ENCODE peak calls at places on chromosome 6, in seven cellular contexts. One of them, this sample, is unnamed.

GRCh38 chr6:57252975-57253374 is 30.9 kb upstream of the RAB23 start:
- DNase-seq in mesendoderm: no peak
- DNase-seq in neuronal stem cell: no peak
- DNase-seq in IMR-90: peak; percentile 77
- DNase-seq in mesenchymal stem cell: peak; percentile 57
- DNase-seq in trophoblast cell: no peak
- DNase-seq in H1: no peak
- DNase-seq in this sample: no peak

GRCh38 chr6:109343518-109343917 is 38.7 kb downstream of the CD164 start:
- DNase-seq in neuronal stem cell: no peak
- DNase-seq in mesendoderm: no peak
- DNase-seq in IMR-90: no peak
- DNase-seq in trophoblast cell: no peak
- DNase-seq in H1: no peak
- DNase-seq in mesenchymal stem cell: no peak
- DNase-seq in this sample: no peak

GRCh38 chr6:41286544-41287346 is at the start of gene TREM1:
- DNase-seq in mesenchymal stem cell: peak; percentile 97
- DNase-seq in H1: peak; percentile 39
- DNase-seq in IMR-90: peak; percentile 51
- DNase-seq in mesendoderm: peak; percentile 63
- DNase-seq in trophoblast cell: peak; percentile 63
- DNase-seq in neuronal stem cell: no peak
- DNase-seq in this sample: no peak

GRCh38 chr6:111210074-111210729 is 122.9 kb downstream of the SLC16A10 start:
- DNase-seq in IMR-90: peak; percentile 57
- DNase-seq in mesendoderm: peak; percentile 75
- DNase-seq in trophoblast cell: peak; percentile 84
- DNase-seq in H1: peak; percentile 49
- DNase-seq in mesenchymal stem cell: peak; percentile 66
- DNase-seq in neuronal stem cell: peak; percentile 47
- DNase-seq in this sample: peak; percentile 34

GRCh38 chr6:149482542-149483261 is 2.1 kb downstream of the ZC3H12D start:
- DNase-seq in trophoblast cell: no peak
- DNase-seq in mesendoderm: no peak
- DNase-seq in H1: no peak
- DNase-seq in IMR-90: no peak
- DNase-seq in mesenchymal stem cell: no peak
- DNase-seq in neuronal stem cell: no peak
- DNase-seq in this sample: no peak

GRCh38 chr6:30150151-30150550 is 10.9 kb downstream of the TRIM10 start:
- DNase-seq in mesendoderm: no peak
- DNase-seq in H1: no peak
- DNase-seq in mesenchymal stem cell: no peak
- DNase-seq in trophoblast cell: peak; percentile 37
- DNase-seq in IMR-90: no peak
- DNase-seq in neuronal stem cell: no peak
- DNase-seq in this sample: no peak

GRCh38 chr6:29942275-29943052 is at the start of gene HLA-A:
- DNase-seq in IMR-90: peak; percentile 95
- DNase-seq in mesendoderm: peak; percentile 94
- DNase-seq in H1: peak; percentile 89
- DNase-seq in neuronal stem cell: peak; percentile 88
- DNase-seq in mesenchymal stem cell: peak; percentile 99
- DNase-seq in trophoblast cell: peak; percentile 57
- DNase-seq in this sample: peak; percentile 93

GRCh38 chr6:149335924-149336323 is 18.4 kb downstream of the TAB2 start:
- DNase-seq in mesendoderm: no peak
- DNase-seq in H1: no peak
- DNase-seq in mesenchymal stem cell: peak; percentile 74
- DNase-seq in IMR-90: peak; percentile 69
- DNase-seq in neuronal stem cell: no peak
- DNase-seq in trophoblast cell: peak; percentile 41
- DNase-seq in this sample: no peak

GRCh38 chr6:33957391-33958207 is 153.8 kb upstream of the MLN start:
- DNase-seq in H1: no peak
- DNase-seq in trophoblast cell: no peak
- DNase-seq in mesendoderm: no peak
- DNase-seq in IMR-90: no peak
- DNase-seq in neuronal stem cell: no peak
- DNase-seq in mesenchymal stem cell: no peak
- DNase-seq in this sample: no peak

GRCh38 chr6:163354779-163355431 is 59.6 kb upstream of the QKI start:
- DNase-seq in H1: no peak
- DNase-seq in IMR-90: peak; percentile 28
- DNase-seq in mesendoderm: no peak
- DNase-seq in mesenchymal stem cell: no peak
- DNase-seq in neuronal stem cell: no peak
- DNase-seq in trophoblast cell: peak; percentile 40
- DNase-seq in this sample: no peak

DNA sequence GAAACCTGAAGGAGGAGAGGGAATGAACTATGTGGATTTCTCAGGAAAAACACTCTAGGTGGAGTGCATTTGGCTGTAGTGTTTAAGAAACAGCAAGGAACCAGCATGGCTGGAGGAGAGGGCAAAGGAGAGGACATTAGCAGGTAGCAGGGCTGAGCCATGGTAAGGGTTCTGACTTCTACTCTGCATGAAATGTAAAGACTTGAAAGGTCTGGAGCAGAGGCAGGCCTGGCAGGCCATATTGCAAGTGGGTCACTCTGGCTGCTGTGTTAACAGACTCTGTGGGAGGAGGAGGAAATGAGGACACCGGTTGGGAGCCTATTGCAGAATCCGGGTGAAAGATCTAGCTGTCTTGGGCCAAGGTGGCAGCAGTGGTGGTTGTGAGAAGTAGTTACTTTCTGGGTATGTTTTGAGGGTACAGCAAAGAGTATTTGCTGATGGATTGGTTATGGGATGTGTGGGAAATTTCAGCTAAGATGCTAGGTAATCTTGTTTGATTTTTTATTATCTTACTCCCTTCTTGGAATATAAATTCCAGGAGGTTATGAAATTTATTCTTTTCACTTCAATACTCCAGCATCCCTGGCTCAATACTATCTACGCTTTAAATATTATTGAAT is 115.9 kb upstream of the BCLAF1 start:
- DNase-seq in trophoblast cell: no peak
- DNase-seq in neuronal stem cell: no peak
- DNase-seq in mesenchymal stem cell: no peak
- DNase-seq in IMR-90: no peak
- DNase-seq in mesendoderm: no peak
- DNase-seq in H1: no peak
- DNase-seq in this sample: no peak
- H3K18ac ChIP-seq in trophoblast cell: no peak overlapping the region
- H3K18ac ChIP-seq in neuronal stem cell: peak overlapping the region; percentile 34
- H3K18ac ChIP-seq in mesenchymal stem cell: no peak overlapping the region
- H3K18ac ChIP-seq in IMR-90: no peak overlapping the region
- H3K18ac ChIP-seq in mesendoderm: no peak overlapping the region
- H3K18ac ChIP-seq in H1: peak overlapping the region; percentile 20
- H3K18ac ChIP-seq in this sample: no peak overlapping the region

DNA sequence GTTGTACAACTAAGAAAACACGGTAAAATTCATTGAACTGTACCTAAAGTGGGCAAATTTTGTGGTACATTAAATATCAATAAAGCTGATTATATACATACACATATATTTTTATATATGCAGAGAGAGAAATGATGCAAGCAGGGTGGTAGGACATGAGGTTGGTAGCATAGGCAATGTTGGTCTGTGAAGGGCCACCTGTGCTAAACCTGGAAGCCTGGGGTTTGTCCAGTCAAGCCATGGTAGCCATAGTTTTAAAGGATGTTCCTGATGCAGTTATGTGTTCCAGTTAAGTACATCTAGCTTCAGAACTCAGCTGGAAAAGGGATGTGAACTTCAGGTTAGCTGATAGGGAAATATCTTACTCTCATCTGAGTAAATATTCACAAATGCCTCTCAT is 60.1 kb downstream of the TRIM38 start:
- DNase-seq in H1: no peak
- DNase-seq in IMR-90: no peak
- DNase-seq in mesenchymal stem cell: no peak
- DNase-seq in mesendoderm: no peak
- DNase-seq in neuronal stem cell: no peak
- DNase-seq in trophoblast cell: no peak
- DNase-seq in this sample: no peak
- H3K27ac ChIP-seq in H1: peak overlapping the region; percentile 28
- H3K27ac ChIP-seq in IMR-90: no peak overlapping the region
- H3K27ac ChIP-seq in mesenchymal stem cell: no peak overlapping the region
- H3K27ac ChIP-seq in mesendoderm: no peak overlapping the region
- H3K27ac ChIP-seq in neuronal stem cell: peak overlapping the region; percentile 1
- H3K27ac ChIP-seq in trophoblast cell: no peak overlapping the region
- H3K27ac ChIP-seq in this sample: no peak overlapping the region

GRCh38 chr6:17457956-17458355 is 64.6 kb downstream of the CAP2 start:
- DNase-seq in IMR-90: no peak
- DNase-seq in neuronal stem cell: no peak
- DNase-seq in H1: no peak
- DNase-seq in mesendoderm: no peak
- DNase-seq in trophoblast cell: no peak
- DNase-seq in mesenchymal stem cell: no peak
- DNase-seq in this sample: no peak
- H3K18ac ChIP-seq in IMR-90: no peak overlapping the region
- H3K18ac ChIP-seq in neuronal stem cell: no peak overlapping the region
- H3K18ac ChIP-seq in H1: no peak overlapping the region
- H3K18ac ChIP-seq in mesendoderm: no peak overlapping the region
- H3K18ac ChIP-seq in trophoblast cell: no peak overlapping the region
- H3K18ac ChIP-seq in mesenchymal stem cell: no peak overlapping the region
- H3K18ac ChIP-seq in this sample: no peak overlapping the region

DNA sequence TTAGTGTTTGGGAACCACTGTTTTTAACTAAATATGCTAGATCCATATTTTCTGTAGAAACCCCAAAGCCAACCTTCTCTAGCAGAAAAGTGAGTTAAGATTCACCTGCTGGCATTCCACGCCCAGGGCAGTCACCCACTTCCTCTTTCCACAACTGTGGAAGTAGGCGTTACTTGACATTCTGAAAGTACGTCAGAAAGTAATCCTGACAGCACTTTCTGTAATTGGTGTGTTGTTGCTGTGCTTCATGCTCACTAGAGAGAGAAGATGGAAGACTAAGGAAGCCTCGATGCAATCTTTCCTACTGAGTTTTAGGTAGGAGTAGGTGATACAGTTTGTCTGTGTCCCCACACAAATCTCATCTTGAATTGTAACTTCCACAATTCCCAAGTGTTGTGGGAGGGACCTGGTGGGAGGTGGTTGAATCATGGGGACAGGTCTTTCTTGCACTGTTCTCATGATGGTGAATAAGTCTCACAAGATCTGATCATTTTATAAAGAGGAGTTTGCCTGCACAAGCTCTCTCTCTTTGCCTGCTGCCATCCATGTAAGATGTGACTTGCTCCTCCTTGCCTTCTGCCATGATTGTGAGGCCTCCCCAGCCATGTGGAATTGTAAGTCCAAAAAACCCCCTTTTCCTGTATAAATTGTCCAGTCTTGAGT is 101.1 kb downstream of the MAP3K7 start:
- DNase-seq in mesenchymal stem cell: no peak
- DNase-seq in mesendoderm: no peak
- DNase-seq in H1: no peak
- DNase-seq in trophoblast cell: no peak
- DNase-seq in neuronal stem cell: no peak
- DNase-seq in IMR-90: no peak
- DNase-seq in this sample: no peak
- H3K27ac ChIP-seq in mesenchymal stem cell: no peak overlapping the region
- H3K27ac ChIP-seq in mesendoderm: no peak overlapping the region
- H3K27ac ChIP-seq in H1: no peak overlapping the region
- H3K27ac ChIP-seq in trophoblast cell: no peak overlapping the region
- H3K27ac ChIP-seq in neuronal stem cell: peak overlapping the region; percentile 71
- H3K27ac ChIP-seq in IMR-90: no peak overlapping the region
- H3K27ac ChIP-seq in this sample: no peak overlapping the region

GRCh38 chr6:157055863-157056262 is 267.5 kb downstream of the TMEM242 start:
- DNase-seq in H1: no peak
- DNase-seq in neuronal stem cell: no peak
- DNase-seq in mesenchymal stem cell: no peak
- DNase-seq in IMR-90: no peak
- DNase-seq in trophoblast cell: no peak
- DNase-seq in mesendoderm: no peak
- DNase-seq in this sample: no peak
- H3K18ac ChIP-seq in H1: no peak overlapping the region
- H3K18ac ChIP-seq in neuronal stem cell: no peak overlapping the region
- H3K18ac ChIP-seq in mesenchymal stem cell: no peak overlapping the region
- H3K18ac ChIP-seq in IMR-90: no peak overlapping the region
- H3K18ac ChIP-seq in trophoblast cell: no peak overlapping the region
- H3K18ac ChIP-seq in mesendoderm: no peak overlapping the region
- H3K18ac ChIP-seq in this sample: no peak overlapping the region

GRCh38 chr6:131135244-131136020 is at the start of gene AKAP7:
- DNase-seq in H1: peak; percentile 90
- DNase-seq in IMR-90: peak; percentile 39
- DNase-seq in neuronal stem cell: peak; percentile 65
- DNase-seq in mesenchymal stem cell: peak; percentile 69
- DNase-seq in mesendoderm: peak; percentile 93
- DNase-seq in trophoblast cell: peak; percentile 83
- DNase-seq in this sample: peak; percentile 82
- H3K27ac ChIP-seq in H1: peak within 1 kb of the TSS; percentile 11
- H3K27ac ChIP-seq in IMR-90: peak within 1 kb of the TSS; percentile 75
- H3K27ac ChIP-seq in neuronal stem cell: peak within 1 kb of the TSS; percentile 62
- H3K27ac ChIP-seq in mesenchymal stem cell: peak within 1 kb of the TSS; percentile 52
- H3K27ac ChIP-seq in mesendoderm: peak within 1 kb of the TSS; percentile 61
- H3K27ac ChIP-seq in trophoblast cell: peak within 1 kb of the TSS; percentile 68
- H3K27ac ChIP-seq in this sample: no peak within 1 kb of the TSS

GRCh38 chr6:96074006-96074405 is 58.2 kb downstream of the FUT9 start:
- DNase-seq in IMR-90: no peak
- DNase-seq in H1: no peak
- DNase-seq in trophoblast cell: no peak
- DNase-seq in mesendoderm: no peak
- DNase-seq in neuronal stem cell: no peak
- DNase-seq in mesenchymal stem cell: no peak
- DNase-seq in this sample: no peak
- H3K18ac ChIP-seq in IMR-90: no peak overlapping the region
- H3K18ac ChIP-seq in H1: no peak overlapping the region
- H3K18ac ChIP-seq in trophoblast cell: no peak overlapping the region
- H3K18ac ChIP-seq in mesendoderm: no peak overlapping the region
- H3K18ac ChIP-seq in neuronal stem cell: no peak overlapping the region
- H3K18ac ChIP-seq in mesenchymal stem cell: no peak overlapping the region
- H3K18ac ChIP-seq in this sample: no peak overlapping the region

This sample was measured in H9.